ENCODE peak calls at places on chromosomes 11 and 22, in eight cellular contexts. S is upper lobe of left lung; A is testis; K is tibial artery; F is tibial nerve; E is effector memory CD4-positive, alpha-beta T cell; T is OCI-LY7; U is heart left ventricle. X is an unnamed sample.

GRCh38 chr11:61076506-61077304 is 25.6 kb upstream of the CD5 start:
- DNase-seq in S (no peak), A (no peak), K (no peak), F (no peak), E (no peak), T (no peak), U (no peak), X (no peak)

GRCh38 chr11:103548838-103549237 is 439.6 kb downstream of the DYNC2H1 start:
- DNase-seq in S (no peak), A (no peak), K (no peak), F (no peak), E (no peak), T (no peak), U (no peak), X (no peak)

GRCh38 chr11:70948855-70949551 is 303.4 kb downstream of the SHANK2 start:
- DNase-seq in S (peak; percentile 38), A (no peak), K (no peak), F (no peak), E (no peak), T (no peak), U (no peak), X (no peak)

GRCh38 chr11:57645716-57646085 is 4.0 kb downstream of the YPEL4 start:
- DNase-seq in S (no peak), A (no peak), K (no peak), F (no peak), E (no peak), T (no peak), U (no peak), X (no peak)

GRCh38 chr11:26620282-26621045 is 48.4 kb upstream of the MUC15 start:
- DNase-seq in S (no peak), A (no peak), K (no peak), F (no peak), E (no peak), T (no peak), U (no peak), X (no peak)

GRCh38 chr22:24067587-24068376 is 56.7 kb downstream of the CABIN1 start:
- DNase-seq in S (no peak), A (no peak), K (no peak), F (no peak), E (no peak), T (peak; percentile 25), U (no peak), X (no peak)

GRCh38 chr22:26474687-26475086 is 8.9 kb downstream of the HPS4 start:
- DNase-seq in S (no peak), A (no peak), K (no peak), F (no peak), E (no peak), T (no peak), U (no peak), X (no peak)

GRCh38 chr22:37088108-37088605 is 21.4 kb downstream of the TMPRSS6 start:
- DNase-seq in S (no peak), A (peak; percentile 55), K (no peak), F (no peak), E (no peak), T (no peak), U (no peak), X (no peak)

GRCh38 chr11:47980093-47980906 is at the start of gene PTPRJ:
- DNase-seq in S (peak; percentile 93), A (peak; percentile 40), K (peak; percentile 74), F (no peak), E (peak; percentile 60), T (peak; percentile 65), U (peak; percentile 58), X (peak; percentile 67)

GRCh38 chr11:115893701-115894100 is 389.5 kb upstream of the CADM1 start:
- DNase-seq in S (no peak), A (no peak), K (no peak), F (no peak), E (no peak), T (no peak), U (no peak), X (no peak)

GRCh38 chr22:35697142-35697541 is 20.5 kb upstream of the APOL5 start:
- DNase-seq in S (peak; percentile 8), A (no peak), K (no peak), F (no peak), E (no peak), T (no peak), U (no peak), X (no peak)

GRCh38 chr22:47453049-47453448 is 690.6 kb downstream of the TBC1D22A start:
- DNase-seq in S (no peak), A (no peak), K (no peak), F (no peak), E (no peak), T (no peak), U (no peak), X (no peak)
- H3K9me3 ChIP-seq in S (peaks cover 8% of the 10 kb centered on the region), A (no peaks in the 10 kb centered on the region), K (peaks cover 3% of the 10 kb centered on the region), F (no peaks in the 10 kb centered on the region), E (no peaks in the 10 kb centered on the region), T (peaks cover 8% of the 10 kb centered on the region), U (no peaks in the 10 kb centered on the region), X (no peaks in the 10 kb centered on the region)

DNA sequence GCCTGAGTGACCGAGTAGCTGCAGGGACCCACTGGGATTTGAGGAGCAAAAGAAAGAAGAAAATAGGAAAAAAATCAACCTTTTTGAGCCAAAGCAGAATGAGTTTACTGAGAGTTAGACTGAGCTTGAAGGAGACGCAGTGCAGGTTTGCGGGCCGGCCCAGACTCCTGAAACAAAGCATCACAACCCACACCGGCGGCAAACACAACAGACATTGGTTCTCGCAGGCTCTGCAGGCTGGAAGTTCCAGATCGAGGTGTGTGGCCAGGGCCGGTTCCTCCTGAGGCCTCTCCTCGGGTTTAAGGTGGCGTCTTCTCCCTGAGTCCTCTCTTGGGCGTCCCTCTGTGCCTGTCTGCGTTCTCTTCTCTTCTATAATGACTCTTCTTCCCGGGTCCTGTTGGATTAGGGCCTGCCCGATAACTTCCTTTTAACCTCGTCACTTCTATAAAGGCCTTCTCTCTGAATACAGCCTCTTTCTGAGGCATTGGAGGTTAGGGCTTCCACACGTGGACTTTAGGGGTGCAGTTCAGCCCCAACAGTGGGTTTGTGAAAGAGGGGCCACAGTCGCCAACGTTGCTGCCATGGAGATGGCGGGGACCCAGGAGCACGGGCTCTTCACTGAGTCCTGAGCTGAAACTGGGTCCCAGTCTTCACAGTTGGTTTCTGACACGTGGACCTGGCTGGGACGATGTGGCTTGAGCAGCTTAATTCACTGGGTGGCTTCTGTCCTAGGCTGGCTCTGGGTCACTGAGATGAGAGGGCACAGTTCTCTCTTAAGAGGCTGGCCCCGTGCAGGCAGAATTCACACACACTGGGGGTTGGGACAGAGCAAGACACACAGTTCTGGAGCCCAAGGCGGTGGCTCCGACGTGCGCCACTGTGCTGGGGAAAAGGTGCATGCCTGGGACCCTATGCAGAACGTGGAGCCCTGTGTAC is 1047.7 kb downstream of the BRD1 start:
- DNase-seq in S (peak; percentile 36), A (no peak), K (peak; percentile 54), F (no peak), E (no peak), T (no peak), U (peak; percentile 1), X (no peak)
- H3K9me3 ChIP-seq in S (peaks cover 12% of the 10 kb centered on the region), A (no peaks in the 10 kb centered on the region), K (no peaks in the 10 kb centered on the region), F (peaks cover 6% of the 10 kb centered on the region), E (no peaks in the 10 kb centered on the region), T (peaks cover 16% of the 10 kb centered on the region), U (peaks cover 9% of the 10 kb centered on the region), X (no peaks in the 10 kb centered on the region)

GRCh38 chr22:48569476-48570233 is 1258.0 kb downstream of the BRD1 start:
- DNase-seq in S (peak; percentile 53), A (no peak), K (no peak), F (no peak), E (no peak), T (no peak), U (no peak), X (no peak)

GRCh38 chr22:48568736-48569330 is 1258.8 kb downstream of the BRD1 start:
- DNase-seq in S (peak; percentile 50), A (no peak), K (no peak), F (no peak), E (no peak), T (no peak), U (no peak), X (no peak)

GRCh38 chr22:48566741-48567140 is 1260.9 kb downstream of the BRD1 start:
- DNase-seq in S (no peak), A (no peak), K (no peak), F (no peak), E (no peak), T (no peak), U (no peak), X (no peak)

GRCh38 chr22:48565901-48566501 is 1261.7 kb downstream of the BRD1 start:
- DNase-seq in S (no peak), A (no peak), K (no peak), F (no peak), E (no peak), T (no peak), U (no peak), X (no peak)

GRCh38 chr22:48567213-48567975 is 1260.3 kb downstream of the BRD1 start:
- DNase-seq in S (peak; percentile 51), A (no peak), K (no peak), F (no peak), E (no peak), T (no peak), U (no peak), X (no peak)
- H3K9me3 ChIP-seq in S (peaks cover 9% of the 10 kb centered on the region), A (no peaks in the 10 kb centered on the region), K (no peaks in the 10 kb centered on the region), F (no peaks in the 10 kb centered on the region), E (peaks cover 6% of the 10 kb centered on the region), T (peaks cover 10% of the 10 kb centered on the region), U (peaks cover 9% of the 10 kb centered on the region), X (no peaks in the 10 kb centered on the region)

GRCh38 chr22:48084041-48084748 is 1321.7 kb downstream of the TBC1D22A start:
- DNase-seq in S (peak; percentile 56), A (no peak), K (no peak), F (no peak), E (no peak), T (peak; percentile 46), U (no peak), X (no peak)
- H3K9me3 ChIP-seq in S (no peaks in the 10 kb centered on the region), A (no peaks in the 10 kb centered on the region), K (no peaks in the 10 kb centered on the region), F (no peaks in the 10 kb centered on the region), E (no peaks in the 10 kb centered on the region), T (no peaks in the 10 kb centered on the region), U (no peaks in the 10 kb centered on the region), X (no peaks in the 10 kb centered on the region)

GRCh38 chr22:47304191-47304831 is 541.9 kb downstream of the TBC1D22A start:
- DNase-seq in S (peak; percentile 53), A (no peak), K (no peak), F (no peak), E (no peak), T (no peak), U (peak; percentile 3), X (no peak)
- H3K9me3 ChIP-seq in S (no peaks in the 10 kb centered on the region), A (no peaks in the 10 kb centered on the region), K (no peaks in the 10 kb centered on the region), F (no peaks in the 10 kb centered on the region), E (no peaks in the 10 kb centered on the region), T (no peaks in the 10 kb centered on the region), U (no peaks in the 10 kb centered on the region), X (no peaks in the 10 kb centered on the region)

GRCh38 chr22:39384750-39385480 is 14.7 kb upstream of the TAB1 start:
- DNase-seq in S (no peak), A (peak; percentile 37), K (no peak), F (no peak), E (no peak), T (peak; percentile 61), U (no peak), X (no peak)
- H3K9me3 ChIP-seq in S (no peaks in the 10 kb centered on the region), A (no peaks in the 10 kb centered on the region), K (no peaks in the 10 kb centered on the region), F (no peaks in the 10 kb centered on the region), E (no peaks in the 10 kb centered on the region), T (no peaks in the 10 kb centered on the region), U (no peaks in the 10 kb centered on the region), X (no peaks in the 10 kb centered on the region)

DNA sequence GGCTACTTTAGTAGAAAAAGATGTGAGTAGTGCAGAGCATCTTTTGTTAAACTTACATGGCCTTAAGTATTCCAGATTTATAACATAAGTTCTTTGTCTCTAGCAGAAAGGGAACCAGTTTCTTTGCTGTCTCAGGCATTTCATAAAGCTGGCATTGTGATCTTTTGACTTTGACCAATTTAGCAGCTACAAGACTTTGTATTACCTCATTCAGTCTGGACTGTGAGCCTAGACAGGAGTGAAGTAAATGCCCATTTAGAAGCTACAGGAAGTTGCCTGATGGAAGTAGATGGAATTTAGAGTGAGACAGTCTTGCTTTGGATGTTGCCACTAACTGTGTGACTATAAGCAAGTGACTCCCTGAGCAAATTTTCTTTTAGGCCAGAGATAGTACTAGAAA is 25.7 kb upstream of the GLYAT start:
- DNase-seq in S (no peak), A (no peak), K (no peak), F (no peak), E (no peak), T (no peak), U (no peak), X (no peak)
- H3K9me3 ChIP-seq in S (no peaks in the 10 kb centered on the region), A (no peaks in the 10 kb centered on the region), K (no peaks in the 10 kb centered on the region), F (no peaks in the 10 kb centered on the region), E (no peaks in the 10 kb centered on the region), T (no peaks in the 10 kb centered on the region), U (no peaks in the 10 kb centered on the region), X (no peaks in the 10 kb centered on the region)

X was measured in T-helper 17 cell.